ENCODE peak calls at places on chromosomes 7 and 10, in eight cellular contexts. T, K, S, Y, I, V, H and M are unnamed samples.

GRCh38 chr10:124005091-124005490 is 88.3 kb downstream of the CHST15 start:
- DNase-seq in T (no peak), I (no peak), S (no peak), Y (no peak), K (no peak), H (no peak), V (no peak), M (no peak)

GRCh38 chr7:140015471-140015970 is 47.2 kb downstream of the PARP12 start:
- DNase-seq in I (no peak), Y (no peak), T (no peak), K (no peak), H (no peak), S (no peak), V (no peak), M (no peak)

GRCh38 chr10:113922787-113923570 is 68.5 kb downstream of the NHLRC2 start:
- DNase-seq in S (no peak), K (peak; percentile 0), V (no peak), H (no peak), I (no peak), Y (no peak), T (no peak), M (no peak)

GRCh38 chr7:69962856-69963149 is 364.5 kb downstream of the AUTS2 start:
- DNase-seq in I (no peak), H (peak; percentile 12), S (peak; percentile 51), T (no peak), K (no peak), V (no peak), Y (no peak), M (no peak)

GRCh38 chr10:53619678-53620077 is 847.1 kb upstream of the MBL2 start:
- DNase-seq in H (no peak), V (no peak), Y (no peak), K (no peak), I (no peak), T (no peak), S (no peak), M (no peak)

GRCh38 chr10:33876547-33877400 is 542.3 kb upstream of the NRP1 start:
- DNase-seq in T (no peak), Y (no peak), S (no peak), I (no peak), K (no peak), V (no peak), H (no peak), M (no peak)

GRCh38 chr10:62424026-62424425 is 49.9 kb downstream of the ZNF365 start:
- DNase-seq in S (no peak), T (no peak), I (no peak), V (no peak), H (no peak), K (no peak), Y (no peak), M (peak; percentile 13)

GRCh38 chr7:13551503-13551902 is 438.0 kb downstream of the ETV1 start:
- DNase-seq in S (no peak), I (no peak), H (peak; percentile 97), K (peak; percentile 90), V (peak; percentile 57), Y (no peak), T (no peak), M (no peak)

GRCh38 chr10:110029448-110029847 is 21.7 kb downstream of the ADD3 start:
- DNase-seq in I (no peak), Y (no peak), S (no peak), K (no peak), T (no peak), H (no peak), V (no peak), M (no peak)

GRCh38 chr7:158740013-158740656 is 35.5 kb upstream of the NCAPG2 start:
- DNase-seq in V (no peak), T (no peak), Y (no peak), K (no peak), H (no peak), I (no peak), S (no peak), M (peak; percentile 84)

GRCh38 chr10:72862957-72863356 is 30.6 kb upstream of the OIT3 start:
- DNase-seq in I (no peak), S (no peak), Y (no peak), T (no peak), V (no peak), H (no peak), K (no peak), M (no peak)

GRCh38 chr10:46254467-46254866 is 32.3 kb upstream of the ANTXRL start:
- DNase-seq in I (no peak), V (no peak), Y (no peak), T (no peak), K (no peak), H (no peak), S (no peak), M (no peak)

GRCh38 chr10:47369251-47369894 is 14.7 kb downstream of the ZNF488 start:
- DNase-seq in K (no peak), S (no peak), Y (peak; percentile 51), H (no peak), I (no peak), T (no peak), V (no peak), M (no peak)

GRCh38 chr7:19508124-19508523 is 200.7 kb downstream of the POLR1F start:
- DNase-seq in K (no peak), Y (no peak), V (no peak), I (no peak), S (no peak), H (no peak), T (no peak), M (no peak)

GRCh38 chr10:3978174-3978573 is 193.2 kb upstream of the KLF6 start:
- DNase-seq in S (no peak), H (no peak), I (no peak), V (no peak), T (no peak), Y (no peak), K (no peak), M (peak; percentile 14)

GRCh38 chr10:124701435-124701834 is 42.7 kb downstream of the FAM53B start:
- DNase-seq in K (no peak), Y (peak; percentile 93), V (no peak), T (no peak), I (peak; percentile 78), S (no peak), H (no peak), M (peak; percentile 54)

GRCh38 chr7:1076184-1077072 is 11.5 kb upstream of the GPER1 start:
- DNase-seq in H (no peak), I (peak; percentile 46), Y (no peak), K (no peak), V (no peak), S (no peak), T (no peak), M (no peak)

GRCh38 chr10:51020175-51020574 is 54.1 kb upstream of the PRKG1 start:
- DNase-seq in S (no peak), H (no peak), V (no peak), Y (no peak), K (no peak), I (no peak), T (no peak), M (no peak)

GRCh38 chr10:61284222-61284890 is 168.8 kb downstream of the TMEM26 start:
- DNase-seq in S (peak; percentile 58), T (no peak), H (peak; percentile 16), I (no peak), Y (no peak), K (no peak), V (no peak), M (peak; percentile 82)

GRCh38 chr10:62456611-62457101 is 82.5 kb downstream of the ZNF365 start:
- DNase-seq in Y (no peak), I (no peak), T (no peak), K (no peak), S (peak; percentile 95), H (no peak), V (no peak), M (no peak)

GRCh38 chr10:69629519-69629896 is 539 bp upstream of the FAM241B start:
- DNase-seq in I (no peak), K (no peak), Y (no peak), H (no peak), S (no peak), T (no peak), V (no peak), M (no peak)